ENCODE peak calls at places on chromosomes 5 and 9, in six cellular contexts. B, F, T, L, X and Z are unnamed samples.

GRCh38 chr5:141182248-141182647 is at the start of gene PCDHB16:
- DNase-seq in B (peak; percentile 3), F (no peak), T (peak; percentile 17), L (no peak), X (peak; percentile 75), Z (peak; percentile 35)

GRCh38 chr5:66411701-66412100 is 184.5 kb upstream of the MAST4 start:
- DNase-seq in B (no peak), F (no peak), T (no peak), L (no peak), X (no peak), Z (no peak)

GRCh38 chr5:96718635-96719077 is 56.5 kb downstream of the CAST start:
- DNase-seq in B (peak; percentile 44), F (peak; percentile 72), T (peak; percentile 20), L (peak; percentile 72), X (peak; percentile 50), Z (no peak)

GRCh38 chr5:9440517-9440916 is 105.4 kb downstream of the SEMA5A start:
- DNase-seq in B (peak; percentile 76), F (no peak), T (peak; percentile 57), L (no peak), X (no peak), Z (peak; percentile 79)

GRCh38 chr5:112210430-112211005 is 208.6 kb downstream of the EPB41L4A start:
- DNase-seq in B (peak; percentile 9), F (peak; percentile 36), T (peak; percentile 48), L (no peak), X (no peak), Z (peak; percentile 28)

GRCh38 chr5:90421136-90421535 is 11.6 kb upstream of the CETN3 start:
- DNase-seq in B (no peak), F (no peak), T (peak; percentile 6), L (no peak), X (no peak), Z (peak; percentile 7)

GRCh38 chr5:102797485-102797884 is 42.4 kb downstream of the PAM start:
- DNase-seq in B (no peak), F (no peak), T (no peak), L (no peak), X (no peak), Z (no peak)

GRCh38 chr5:106331415-106331814 is 1339.3 kb downstream of the EFNA5 start:
- DNase-seq in B (peak; percentile 91), F (no peak), T (peak; percentile 97), L (no peak), X (no peak), Z (peak; percentile 96)

GRCh38 chr5:79745255-79745654 is 55.6 kb downstream of the CMYA5 start:
- DNase-seq in B (no peak), F (no peak), T (no peak), L (no peak), X (no peak), Z (no peak)

GRCh38 chr5:171400169-171400568 is 12.5 kb downstream of the NPM1 start:
- DNase-seq in B (no peak), F (no peak), T (no peak), L (no peak), X (no peak), Z (no peak)

GRCh38 chr5:171395042-171395441 is 7.4 kb downstream of the NPM1 start:
- DNase-seq in B (no peak), F (no peak), T (no peak), L (no peak), X (no peak), Z (no peak)

GRCh38 chr5:171397599-171397998 is 9.9 kb downstream of the NPM1 start:
- DNase-seq in B (no peak), F (no peak), T (no peak), L (no peak), X (no peak), Z (no peak)

GRCh38 chr5:171401167-171401947 is 13.7 kb downstream of the NPM1 start:
- DNase-seq in B (no peak), F (no peak), T (no peak), L (no peak), X (no peak), Z (no peak)

DNA sequence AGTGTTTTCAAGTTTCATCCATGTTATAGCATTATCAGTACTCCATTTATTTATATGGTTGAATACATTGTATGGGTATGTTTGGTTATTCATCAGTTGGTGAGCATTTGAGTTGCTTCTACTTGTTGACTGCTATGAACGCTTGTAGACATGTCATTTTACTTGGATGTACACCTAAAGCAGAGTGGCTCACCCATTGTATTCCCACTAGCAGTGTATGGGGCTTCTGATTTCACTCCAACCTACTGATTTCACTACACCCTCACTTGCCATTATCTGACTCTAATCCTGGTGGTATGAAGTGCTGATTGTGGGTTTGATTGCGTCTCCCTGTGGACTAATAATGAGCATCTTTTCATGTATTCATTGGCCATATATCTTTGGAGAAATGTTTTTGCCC is 9.5 kb downstream of the NPM1 start:
- DNase-seq in B (no peak), F (no peak), T (no peak), L (no peak), X (no peak), Z (no peak)
- H3K4me3 ChIP-seq in B (no peak overlapping the region), F (no peak overlapping the region), T (no peak overlapping the region), L (no peak overlapping the region), X (no peak overlapping the region), Z (no peak overlapping the region)

GRCh38 chr5:16679863-16680262 is 63.1 kb upstream of the RETREG1 start:
- DNase-seq in B (no peak), F (no peak), T (no peak), L (no peak), X (no peak), Z (no peak)
- TF ChIP-seq CTCF in B (no peak), F (no peak), T (no peak), L (no peak), X (no peak), Z (peak; percentile 11)

GRCh38 chr9:23825700-23826099 is 340 bp downstream of the ELAVL2 start:
- DNase-seq in B (no peak), F (no peak), T (peak; percentile 6), L (no peak), X (no peak), Z (peak; percentile 1)
- H3K4me3 ChIP-seq in B (peak overlapping the region; percentile 75), F (no peak overlapping the region), T (peak overlapping the region; percentile 44), L (peak overlapping the region; percentile 23), X (peak overlapping the region; percentile 44), Z (peak overlapping the region; percentile 65)

DNA sequence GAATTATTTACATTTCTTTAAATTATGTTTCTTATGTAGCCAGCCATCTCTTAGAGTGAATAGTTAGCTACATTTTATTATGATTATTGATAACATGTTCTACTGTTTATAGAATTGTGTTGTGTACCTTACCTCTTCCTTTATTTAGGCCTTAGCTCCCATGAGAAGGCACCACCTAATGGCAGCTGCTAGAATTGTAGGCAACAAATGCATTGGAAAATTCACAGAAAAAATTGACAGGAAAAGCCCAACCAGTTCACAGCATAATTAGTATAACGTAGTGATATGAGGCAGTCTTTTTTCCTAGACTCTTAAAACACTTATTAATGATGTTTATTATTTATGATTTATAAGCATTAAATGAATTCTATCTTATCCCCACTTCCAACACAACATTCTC is 175.8 kb downstream of the WDR70 start:
- DNase-seq in B (no peak), F (no peak), T (peak; percentile 23), L (no peak), X (no peak), Z (no peak)
- TF ChIP-seq CTCF in B (peak; percentile 25), F (peak; percentile 13), T (peak; percentile 62), L (peak; percentile 24), X (no peak), Z (peak; percentile 38)

GRCh38 chr5:135810188-135810943 is 24.1 kb upstream of the SLC25A48 start:
- DNase-seq in B (no peak), F (no peak), T (no peak), L (no peak), X (no peak), Z (no peak)
- H3K4me3 ChIP-seq in B (no peak overlapping the region), F (no peak overlapping the region), T (no peak overlapping the region), L (no peak overlapping the region), X (no peak overlapping the region), Z (no peak overlapping the region)

GRCh38 chr9:135480942-135481315 is 1.3 kb downstream of the PPP1R26 start:
- DNase-seq in B (no peak), F (no peak), T (no peak), L (no peak), X (no peak), Z (no peak)
- TF ChIP-seq CTCF in B (no peak), F (no peak), T (no peak), L (no peak), X (no peak), Z (no peak)

DNA sequence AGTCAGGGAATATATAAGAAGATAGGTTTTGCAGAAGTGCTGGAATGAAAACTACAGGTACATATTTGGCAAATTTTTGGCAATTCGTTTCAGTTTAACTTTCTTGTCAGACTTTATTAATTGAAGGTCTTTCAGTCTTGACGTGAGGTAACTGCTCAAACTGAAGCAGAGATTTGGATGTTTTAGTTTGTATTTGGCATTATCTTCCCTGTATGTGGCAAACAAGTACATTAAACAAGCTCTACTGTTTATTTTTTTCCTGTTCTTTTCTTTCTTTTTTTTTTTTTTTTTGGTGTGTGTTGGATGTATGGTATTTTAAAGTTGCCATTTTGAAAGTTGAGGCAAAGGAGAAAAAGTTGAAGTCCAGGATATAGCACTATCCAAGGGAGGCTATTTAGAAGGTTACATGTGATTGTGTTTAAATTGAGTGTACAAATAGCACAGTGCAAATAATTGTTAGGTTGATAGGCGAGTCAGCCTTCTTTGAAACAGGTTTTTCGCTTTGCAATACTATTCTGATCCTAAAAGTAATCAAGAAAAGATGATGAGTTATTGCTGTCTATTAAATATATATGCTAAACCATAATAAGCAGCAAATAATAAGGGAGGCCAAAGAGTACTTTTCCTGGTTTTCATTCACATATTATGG is 2.2 kb downstream of the PBX3 start:
- DNase-seq in B (no peak), F (no peak), T (no peak), L (no peak), X (no peak), Z (no peak)
- H3K4me3 ChIP-seq in B (peak overlapping the region; percentile 72), F (no peak overlapping the region), T (peak overlapping the region; percentile 75), L (peak overlapping the region; percentile 93), X (peak overlapping the region; percentile 77), Z (peak overlapping the region; percentile 85)

GRCh38 chr5:43042176-43042625 is 2.1 kb upstream of the ANXA2R start:
- DNase-seq in B (peak; percentile 69), F (peak; percentile 73), T (peak; percentile 71), L (peak; percentile 81), X (peak; percentile 71), Z (peak; percentile 78)
- TF ChIP-seq CTCF in B (no peak), F (no peak), T (no peak), L (peak; percentile 10), X (no peak), Z (no peak)

GRCh38 chr9:92963831-92964606 is 16.7 kb downstream of the FGD3 start:
- DNase-seq in B (no peak), F (no peak), T (no peak), L (peak; percentile 70), X (no peak), Z (no peak)
- H3K4me3 ChIP-seq in B (no peak overlapping the region), F (no peak overlapping the region), T (no peak overlapping the region), L (peak overlapping the region; percentile 64), X (no peak overlapping the region), Z (no peak overlapping the region)